ENCODE peak calls at places on chromosome 1, in four cellular contexts. G is T follicular helper cell, N is Daoy, A is mesothelial cell of epicardium. K is an unnamed sample.

GRCh38 chr1:179079113-179079761 is 2.6 kb upstream of the TOR3A start:
- DNase-seq in G (peak; percentile 30), N (peak; percentile 68), A (no peak), K (peak; percentile 9)

GRCh38 chr1:203601717-203602309 is 24.8 kb upstream of the ATP2B4 start:
- DNase-seq in N (no peak), A (no peak), G (no peak), K (no peak)

GRCh38 chr1:36523850-36524249 is 41.1 kb upstream of the CSF3R start:
- DNase-seq in A (no peak), N (no peak), G (no peak), K (no peak)

GRCh38 chr1:218783916-218784315 is 389.8 kb upstream of the LYPLAL1 start:
- DNase-seq in A (no peak), N (no peak), G (no peak), K (no peak)

GRCh38 chr1:78277253-78277652 is 213.5 kb upstream of the PTGFR start:
- DNase-seq in A (no peak), G (no peak), N (peak; percentile 76), K (no peak)

GRCh38 chr1:100443739-100444571 is 91.6 kb downstream of the CDC14A start:
- DNase-seq in N (peak; percentile 77), A (no peak), G (no peak), K (no peak)

GRCh38 chr1:228210076-228210651 is 2.3 kb downstream of the OBSCN start:
- DNase-seq in A (no peak), G (no peak), N (peak; percentile 44), K (no peak)

GRCh38 chr1:41500378-41500777 is 15.9 kb upstream of the EDN2 start:
- DNase-seq in N (no peak), A (no peak), G (no peak), K (no peak)

GRCh38 chr1:47771766-47772165 is 225.4 kb downstream of the TRABD2B start:
- DNase-seq in G (no peak), A (no peak), N (no peak), K (no peak)

GRCh38 chr1:79100385-79100784 is 93.9 kb upstream of the ADGRL4 start:
- DNase-seq in A (no peak), N (peak; percentile 75), G (no peak), K (no peak)

K was measured in T-helper 9 cell.